ENCODE peak calls at places on chromosome 1, in five cellular contexts. J is HCT116; R is chondrocyte; D is ecto neural progenitor cell; A is stimulated activated CD8-positive, alpha-beta memory T cell treated with anti-CD3 and anti-CD28 coated beads, Interleukin-15, amount 100 ng/mL, for 4 hours. V is an unnamed sample.

GRCh38 chr1:88763649-88764406 is 79.8 kb downstream of the PKN2 start:
- DNase-seq in J (peak), R (no peak), D (no peak), A (no peak), V (no peak)

GRCh38 chr1:9069324-9070100 is at the start of gene SLC2A5:
- DNase-seq in J (no peak), R (no peak), D (no peak), A (no peak), V (no peak)

GRCh38 chr1:153505576-153505975 is 30.2 kb downstream of the S100A6 start:
- DNase-seq in J (no peak), R (no peak), D (no peak), A (no peak), V (no peak)

GRCh38 chr1:27161594-27161993 is 6.7 kb upstream of the SLC9A1 start:
- DNase-seq in J (no peak), R (no peak), D (no peak), A (no peak), V (no peak)

GRCh38 chr1:189211742-189212141 is 1265.9 kb downstream of the BRINP3 start:
- DNase-seq in J (no peak), R (no peak), D (no peak), A (no peak), V (no peak)

GRCh38 chr1:54640863-54641836 is at the start of gene MROH7:
- DNase-seq in J (no peak), R (no peak), D (no peak), A (no peak), V (no peak)

GRCh38 chr1:64357376-64357775 is 112.6 kb upstream of the CACHD1 start:
- DNase-seq in J (no peak), R (no peak), D (no peak), A (no peak), V (no peak)

GRCh38 chr1:16236091-16236494 is 890 bp downstream of the CPLANE2 start:
- DNase-seq in J (peak), R (peak), D (no peak), A (no peak), V (no peak)

GRCh38 chr1:10771789-10772188 is 24.7 kb downstream of the CASZ1 start:
- DNase-seq in J (no peak), R (peak), D (no peak), A (no peak), V (no peak)

GRCh38 chr1:171486048-171486519 is 754 bp downstream of the PRRC2C start:
- DNase-seq in J (peak), R (no peak), D (no peak), A (peak), V (no peak)

GRCh38 chr1:200510228-200510623 is 100.4 kb upstream of the ZNF281 start:
- DNase-seq in J (peak), R (no peak), D (peak), A (peak), V (peak)

GRCh38 chr1:24018611-24019580 is 38.8 kb upstream of the SRSF10 start:
- DNase-seq in J (peak), R (peak), D (peak), A (no peak), V (no peak)

GRCh38 chr1:150272379-150272840 is at the start of gene C1orf54:
- DNase-seq in J (no peak), R (no peak), D (peak), A (no peak), V (peak)

GRCh38 chr1:179156708-179157107 is 72.8 kb downstream of the ABL2 start:
- DNase-seq in J (no peak), R (no peak), D (no peak), A (no peak), V (no peak)

GRCh38 chr1:31704261-31705079 is 653 bp upstream of the COL16A1 start:
- DNase-seq in J (no peak), R (no peak), D (no peak), A (no peak), V (no peak)

GRCh38 chr1:165768513-165769394 is at the start of gene TMCO1:
- DNase-seq in J (peak), R (peak), D (peak), A (peak), V (peak)

GRCh38 chr1:71660417-71660816 is 579.6 kb upstream of the ZRANB2 start:
- DNase-seq in J (no peak), R (no peak), D (no peak), A (no peak), V (no peak)

GRCh38 chr1:246639732-246640131 is 73.5 kb downstream of the CNST start:
- DNase-seq in J (no peak), R (no peak), D (no peak), A (no peak), V (no peak)

GRCh38 chr1:233491953-233492627 is 121.8 kb upstream of the KCNK1 start:
- DNase-seq in J (no peak), R (no peak), D (no peak), A (no peak), V (no peak)

GRCh38 chr1:95903060-95903459 is 669.0 kb downstream of the RWDD3 start:
- DNase-seq in J (no peak), R (no peak), D (no peak), A (no peak), V (no peak)

GRCh38 chr1:38250356-38250755 is 203.8 kb upstream of the POU3F1 start:
- DNase-seq in J (no peak), R (peak), D (no peak), A (no peak), V (no peak)

GRCh38 chr1:153470707-153471106 is 10.3 kb upstream of the S100A7 start:
- DNase-seq in J (no peak), R (no peak), D (no peak), A (no peak), V (no peak)

GRCh38 chr1:17922833-17923232 is 167.7 kb downstream of the ACTL8 start:
- DNase-seq in J (peak), R (no peak), D (peak), A (no peak), V (no peak)

GRCh38 chr1:81549588-81550127 is 251.1 kb upstream of the ADGRL2 start:
- DNase-seq in J (no peak), R (no peak), D (no peak), A (no peak), V (peak)

GRCh38 chr1:227273557-227273956 is 44.7 kb downstream of the CDC42BPA start:
- DNase-seq in J (no peak), R (no peak), D (no peak), A (no peak), V (peak)

GRCh38 chr1:14110040-14110439 is 410.1 kb downstream of the PRDM2 start:
- DNase-seq in J (no peak), R (no peak), D (no peak), A (no peak), V (no peak)

GRCh38 chr1:41322101-41322661 is 39.1 kb upstream of the FOXO6 start:
- DNase-seq in J (no peak), R (no peak), D (no peak), A (no peak), V (no peak)

GRCh38 chr1:235018161-235018560 is 110.5 kb downstream of the TOMM20 start:
- DNase-seq in J (peak), R (no peak), D (no peak), A (no peak), V (no peak)

GRCh38 chr1:202304370-202304769 is 37.4 kb downstream of the UBE2T start:
- DNase-seq in J (no peak), R (no peak), D (no peak), A (no peak), V (no peak)

GRCh38 chr1:115130786-115131185 is 41.5 kb upstream of the TSPAN2 start:
- DNase-seq in J (no peak), R (no peak), D (no peak), A (no peak), V (no peak)

GRCh38 chr1:201361652-201362504 is 15.6 kb downstream of the TNNT2 start:
- DNase-seq in J (peak), R (peak), D (peak), A (no peak), V (no peak)

GRCh38 chr1:65041014-65041413 is 74.7 kb upstream of the JAK1 start:
- DNase-seq in J (no peak), R (no peak), D (no peak), A (no peak), V (no peak)

GRCh38 chr1:222392571-222392970 is 155.3 kb downstream of the HHIPL2 start:
- DNase-seq in J (no peak), R (no peak), D (no peak), A (no peak), V (no peak)

GRCh38 chr1:94832446-94832845 is 12.3 kb downstream of the SLC44A3 start:
- DNase-seq in J (no peak), R (no peak), D (no peak), A (no peak), V (no peak)